ENCODE peak calls at places on chromosomes 16 and 17, in four cellular contexts. One of them, this sample, is unnamed. For H3K36me3, the result is how much of the 10 kb centered on the place peaks cover.

GRCh38 chr17:50506298-50506697 is 1.9 kb upstream of the MYCBPAP start:
- DNase-seq in heart right ventricle: no peak
- DNase-seq in PC-3: no peak
- DNase-seq in naive thymus-derived CD4-positive, alpha-beta T cell: no peak
- DNase-seq in this sample: no peak

GRCh38 chr16:22198547-22199293 is 7.4 kb upstream of the EEF2K start:
- DNase-seq in heart right ventricle: no peak
- DNase-seq in PC-3: no peak
- DNase-seq in naive thymus-derived CD4-positive, alpha-beta T cell: no peak
- DNase-seq in this sample: no peak

GRCh38 chr16:66133641-66134402 is 232.7 kb upstream of the CDH5 start:
- DNase-seq in heart right ventricle: no peak
- DNase-seq in PC-3: no peak
- DNase-seq in naive thymus-derived CD4-positive, alpha-beta T cell: no peak
- DNase-seq in this sample: no peak

GRCh38 chr17:59451706-59452105 is 113.7 kb upstream of the DHX40 start:
- DNase-seq in heart right ventricle: no peak
- DNase-seq in PC-3: peak
- DNase-seq in naive thymus-derived CD4-positive, alpha-beta T cell: no peak
- DNase-seq in this sample: no peak

GRCh38 chr16:67162439-67163163 is 1.9 kb upstream of the HSF4 start:
- DNase-seq in heart right ventricle: no peak
- DNase-seq in PC-3: no peak
- DNase-seq in naive thymus-derived CD4-positive, alpha-beta T cell: no peak
- DNase-seq in this sample: no peak

GRCh38 chr16:12257926-12258561 is 281.5 kb downstream of the SNX29 start:
- DNase-seq in heart right ventricle: no peak
- DNase-seq in PC-3: peak
- DNase-seq in naive thymus-derived CD4-positive, alpha-beta T cell: no peak
- DNase-seq in this sample: no peak

GRCh38 chr16:29784901-29785500 is 5.5 kb upstream of the KIF22 start:
- DNase-seq in heart right ventricle: peak
- DNase-seq in PC-3: no peak
- DNase-seq in naive thymus-derived CD4-positive, alpha-beta T cell: peak
- DNase-seq in this sample: peak

GRCh38 chr16:85126731-85127662 is 14.7 kb upstream of the CIBAR2 start:
- DNase-seq in heart right ventricle: no peak
- DNase-seq in PC-3: peak
- DNase-seq in naive thymus-derived CD4-positive, alpha-beta T cell: no peak
- DNase-seq in this sample: no peak

GRCh38 chr16:19119564-19119963 is 5.8 kb downstream of the ITPRIPL2 start:
- DNase-seq in heart right ventricle: no peak
- DNase-seq in PC-3: peak
- DNase-seq in naive thymus-derived CD4-positive, alpha-beta T cell: no peak
- DNase-seq in this sample: no peak

GRCh38 chr16:11699234-11699894 is 31.1 kb downstream of the SNN start:
- DNase-seq in heart right ventricle: no peak
- DNase-seq in PC-3: no peak
- DNase-seq in naive thymus-derived CD4-positive, alpha-beta T cell: no peak
- DNase-seq in this sample: no peak

GRCh38 chr17:78130439-78131101 is at the start of gene TMC8:
- DNase-seq in heart right ventricle: no peak
- DNase-seq in PC-3: no peak
- DNase-seq in naive thymus-derived CD4-positive, alpha-beta T cell: peak
- DNase-seq in this sample: no peak

GRCh38 chr16:70520612-70521297 is 2.6 kb downstream of the COG4 start:
- DNase-seq in heart right ventricle: no peak
- DNase-seq in PC-3: peak
- DNase-seq in naive thymus-derived CD4-positive, alpha-beta T cell: no peak
- DNase-seq in this sample: no peak

GRCh38 chr16:25007284-25007984 is 7.7 kb downstream of the ARHGAP17 start:
- DNase-seq in heart right ventricle: no peak
- DNase-seq in PC-3: no peak
- DNase-seq in naive thymus-derived CD4-positive, alpha-beta T cell: no peak
- DNase-seq in this sample: no peak

GRCh38 chr17:79991924-79992656 is 43.6 kb downstream of the TBC1D16 start:
- DNase-seq in heart right ventricle: peak
- DNase-seq in PC-3: peak
- DNase-seq in naive thymus-derived CD4-positive, alpha-beta T cell: no peak
- DNase-seq in this sample: no peak

GRCh38 chr16:79644977-79645667 is 44.6 kb upstream of the MAF start:
- DNase-seq in heart right ventricle: no peak
- DNase-seq in PC-3: no peak
- DNase-seq in naive thymus-derived CD4-positive, alpha-beta T cell: no peak
- DNase-seq in this sample: no peak

GRCh38 chr16:54411555-54411954 is 125.0 kb upstream of the IRX3 start:
- DNase-seq in heart right ventricle: peak
- DNase-seq in PC-3: no peak
- DNase-seq in naive thymus-derived CD4-positive, alpha-beta T cell: no peak
- DNase-seq in this sample: peak

GRCh38 chr17:55264273-55264639 is 504 bp upstream of the HLF start:
- DNase-seq in heart right ventricle: no peak
- DNase-seq in PC-3: no peak
- DNase-seq in naive thymus-derived CD4-positive, alpha-beta T cell: no peak
- DNase-seq in this sample: no peak

GRCh38 chr16:49465661-49466528 is 92.3 kb downstream of the C16orf78 start:
- DNase-seq in heart right ventricle: no peak
- DNase-seq in PC-3: no peak
- DNase-seq in naive thymus-derived CD4-positive, alpha-beta T cell: no peak
- DNase-seq in this sample: no peak

GRCh38 chr17:17547210-17547764 is 44.2 kb downstream of the PEMT start:
- DNase-seq in heart right ventricle: no peak
- DNase-seq in PC-3: no peak
- DNase-seq in naive thymus-derived CD4-positive, alpha-beta T cell: no peak
- DNase-seq in this sample: no peak

GRCh38 chr17:17546399-17547185 is 44.9 kb downstream of the PEMT start:
- DNase-seq in heart right ventricle: no peak
- DNase-seq in PC-3: no peak
- DNase-seq in naive thymus-derived CD4-positive, alpha-beta T cell: no peak
- DNase-seq in this sample: no peak

GRCh38 chr17:17545984-17546383 is 45.5 kb downstream of the PEMT start:
- DNase-seq in heart right ventricle: no peak
- DNase-seq in PC-3: no peak
- DNase-seq in naive thymus-derived CD4-positive, alpha-beta T cell: no peak
- DNase-seq in this sample: no peak

GRCh38 chr17:17542906-17543635 is 46.9 kb upstream of the RASD1 start:
- DNase-seq in heart right ventricle: no peak
- DNase-seq in PC-3: no peak
- DNase-seq in naive thymus-derived CD4-positive, alpha-beta T cell: no peak
- DNase-seq in this sample: no peak

DNA sequence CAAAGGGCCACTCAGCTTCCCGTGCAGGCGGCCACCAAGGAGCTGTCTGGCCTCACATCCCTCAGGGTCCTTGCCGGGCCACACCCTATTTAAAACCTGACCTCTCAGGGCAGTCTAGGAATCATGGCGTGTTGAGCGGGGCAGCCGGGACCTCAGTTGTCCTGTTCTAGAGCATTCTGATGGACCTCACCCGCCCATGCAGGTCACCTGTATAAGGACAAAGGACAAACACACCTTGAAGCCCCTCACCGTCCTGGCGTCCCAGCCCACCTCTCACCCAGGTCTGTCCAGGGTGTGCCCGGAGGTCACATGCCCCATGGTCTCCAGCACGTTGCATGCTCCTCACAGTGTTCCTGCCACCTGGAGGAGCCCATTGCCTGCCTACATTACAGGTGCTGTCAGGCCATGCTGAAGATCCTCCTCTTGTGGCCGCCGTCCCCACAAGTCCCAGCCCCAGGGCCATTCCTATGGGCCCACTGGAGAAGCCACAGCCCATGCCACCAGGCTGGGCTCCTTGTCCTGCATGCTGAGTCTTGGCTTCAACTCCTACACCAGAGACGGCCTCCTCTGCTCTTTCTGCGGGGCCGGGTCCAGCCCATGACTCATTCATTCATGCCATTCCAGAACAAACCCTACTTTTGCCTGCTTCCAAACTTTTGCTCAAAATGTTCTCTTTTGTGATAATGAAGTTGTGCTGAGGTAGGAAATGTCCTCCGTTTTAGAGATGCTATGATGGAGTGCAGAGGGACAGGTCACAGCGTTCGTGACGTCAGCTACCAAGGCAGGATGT is 46.3 kb downstream of the PEMT start:
- DNase-seq in heart right ventricle: no peak
- DNase-seq in PC-3: no peak
- DNase-seq in naive thymus-derived CD4-positive, alpha-beta T cell: no peak
- DNase-seq in this sample: no peak
- H3K27ac ChIP-seq in heart right ventricle: no peak
- H3K27ac ChIP-seq in PC-3: no peak
- H3K27ac ChIP-seq in naive thymus-derived CD4-positive, alpha-beta T cell: no peak
- H3K27ac ChIP-seq in this sample: no peak

DNA sequence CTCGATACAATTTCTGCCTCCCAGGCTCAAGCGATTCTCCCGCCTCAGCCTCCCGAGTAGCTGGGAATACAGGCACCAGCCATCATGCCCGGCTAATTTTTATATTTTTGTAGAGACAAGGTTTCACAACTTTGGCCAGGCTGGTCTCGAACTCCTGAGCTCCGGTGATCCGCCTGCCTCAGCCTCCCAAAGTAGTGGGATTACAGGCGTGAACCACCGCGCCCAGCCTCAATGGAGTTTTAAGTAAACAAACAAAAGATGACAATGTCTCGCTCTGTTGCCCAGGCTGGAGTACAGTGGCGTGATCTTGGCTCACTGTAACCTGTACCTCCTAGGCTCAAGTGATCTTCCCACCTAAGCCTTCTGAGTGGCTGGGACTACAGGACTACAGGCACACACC is 52.6 kb upstream of the TRAP1 start:
- DNase-seq in heart right ventricle: no peak
- DNase-seq in PC-3: no peak
- DNase-seq in naive thymus-derived CD4-positive, alpha-beta T cell: no peak
- DNase-seq in this sample: no peak
- H3K36me3 ChIP-seq in heart right ventricle: half or more
- H3K36me3 ChIP-seq in PC-3: under half
- H3K36me3 ChIP-seq in naive thymus-derived CD4-positive, alpha-beta T cell: under half
- H3K36me3 ChIP-seq in this sample: under half

GRCh38 chr17:28723159-28723835 is 2.7 kb downstream of the TLCD1 start:
- DNase-seq in heart right ventricle: no peak
- DNase-seq in PC-3: no peak
- DNase-seq in naive thymus-derived CD4-positive, alpha-beta T cell: no peak
- DNase-seq in this sample: no peak
- H3K27ac ChIP-seq in heart right ventricle: no peak
- H3K27ac ChIP-seq in PC-3: no peak
- H3K27ac ChIP-seq in naive thymus-derived CD4-positive, alpha-beta T cell: peak
- H3K27ac ChIP-seq in this sample: no peak

DNA sequence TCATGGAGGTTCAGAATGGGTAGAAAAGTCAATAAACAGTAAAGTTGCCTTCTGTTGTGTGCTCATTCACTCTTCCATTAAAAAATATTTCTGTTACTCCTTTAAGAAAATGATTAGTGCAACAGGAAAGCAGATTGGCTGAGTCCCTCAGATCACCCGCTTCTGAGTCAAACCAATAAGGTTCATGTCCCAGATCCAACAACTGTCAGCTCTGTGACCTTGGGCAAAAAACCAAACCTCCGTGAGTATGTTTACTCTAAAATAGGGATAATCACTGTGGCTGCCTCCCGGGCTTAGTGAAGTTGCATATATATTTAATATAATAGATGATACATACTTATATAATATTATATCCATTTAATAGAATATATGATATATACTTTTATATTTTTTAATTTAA is 698.5 kb upstream of the RBFOX1 start:
- DNase-seq in heart right ventricle: no peak
- DNase-seq in PC-3: no peak
- DNase-seq in naive thymus-derived CD4-positive, alpha-beta T cell: no peak
- DNase-seq in this sample: no peak
- H3K36me3 ChIP-seq in heart right ventricle: under half
- H3K36me3 ChIP-seq in PC-3: under half
- H3K36me3 ChIP-seq in naive thymus-derived CD4-positive, alpha-beta T cell: under half
- H3K36me3 ChIP-seq in this sample: under half

GRCh38 chr16:23256440-23256839 is 45.7 kb upstream of the SCNN1B start:
- DNase-seq in heart right ventricle: no peak
- DNase-seq in PC-3: no peak
- DNase-seq in naive thymus-derived CD4-positive, alpha-beta T cell: no peak
- DNase-seq in this sample: no peak

GRCh38 chr16:23254338-23254737 is 47.8 kb upstream of the SCNN1B start:
- DNase-seq in heart right ventricle: no peak
- DNase-seq in PC-3: peak
- DNase-seq in naive thymus-derived CD4-positive, alpha-beta T cell: no peak
- DNase-seq in this sample: no peak

GRCh38 chr16:23258919-23259237 is 43.2 kb upstream of the SCNN1B start:
- DNase-seq in heart right ventricle: no peak
- DNase-seq in PC-3: no peak
- DNase-seq in naive thymus-derived CD4-positive, alpha-beta T cell: no peak
- DNase-seq in this sample: no peak

GRCh38 chr16:23255000-23255399 is 47.1 kb upstream of the SCNN1B start:
- DNase-seq in heart right ventricle: no peak
- DNase-seq in PC-3: no peak
- DNase-seq in naive thymus-derived CD4-positive, alpha-beta T cell: no peak
- DNase-seq in this sample: no peak

GRCh38 chr16:23257682-23258081 is 44.4 kb upstream of the SCNN1B start:
- DNase-seq in heart right ventricle: no peak
- DNase-seq in PC-3: peak
- DNase-seq in naive thymus-derived CD4-positive, alpha-beta T cell: no peak
- DNase-seq in this sample: no peak
- H3K27ac ChIP-seq in heart right ventricle: no peak
- H3K27ac ChIP-seq in PC-3: peak
- H3K27ac ChIP-seq in naive thymus-derived CD4-positive, alpha-beta T cell: no peak
- H3K27ac ChIP-seq in this sample: no peak

GRCh38 chr16:89529097-89529496 is 20.9 kb downstream of the SPG7 start:
- DNase-seq in heart right ventricle: no peak
- DNase-seq in PC-3: no peak
- DNase-seq in naive thymus-derived CD4-positive, alpha-beta T cell: no peak
- DNase-seq in this sample: no peak

GRCh38 chr16:89522287-89522686 is 14.1 kb downstream of the SPG7 start:
- DNase-seq in heart right ventricle: no peak
- DNase-seq in PC-3: no peak
- DNase-seq in naive thymus-derived CD4-positive, alpha-beta T cell: no peak
- DNase-seq in this sample: no peak

GRCh38 chr16:89525146-89525913 is 17.1 kb downstream of the SPG7 start:
- DNase-seq in heart right ventricle: peak
- DNase-seq in PC-3: no peak
- DNase-seq in naive thymus-derived CD4-positive, alpha-beta T cell: no peak
- DNase-seq in this sample: no peak

GRCh38 chr16:89519881-89520280 is 11.7 kb downstream of the SPG7 start:
- DNase-seq in heart right ventricle: no peak
- DNase-seq in PC-3: no peak
- DNase-seq in naive thymus-derived CD4-positive, alpha-beta T cell: no peak
- DNase-seq in this sample: no peak

DNA sequence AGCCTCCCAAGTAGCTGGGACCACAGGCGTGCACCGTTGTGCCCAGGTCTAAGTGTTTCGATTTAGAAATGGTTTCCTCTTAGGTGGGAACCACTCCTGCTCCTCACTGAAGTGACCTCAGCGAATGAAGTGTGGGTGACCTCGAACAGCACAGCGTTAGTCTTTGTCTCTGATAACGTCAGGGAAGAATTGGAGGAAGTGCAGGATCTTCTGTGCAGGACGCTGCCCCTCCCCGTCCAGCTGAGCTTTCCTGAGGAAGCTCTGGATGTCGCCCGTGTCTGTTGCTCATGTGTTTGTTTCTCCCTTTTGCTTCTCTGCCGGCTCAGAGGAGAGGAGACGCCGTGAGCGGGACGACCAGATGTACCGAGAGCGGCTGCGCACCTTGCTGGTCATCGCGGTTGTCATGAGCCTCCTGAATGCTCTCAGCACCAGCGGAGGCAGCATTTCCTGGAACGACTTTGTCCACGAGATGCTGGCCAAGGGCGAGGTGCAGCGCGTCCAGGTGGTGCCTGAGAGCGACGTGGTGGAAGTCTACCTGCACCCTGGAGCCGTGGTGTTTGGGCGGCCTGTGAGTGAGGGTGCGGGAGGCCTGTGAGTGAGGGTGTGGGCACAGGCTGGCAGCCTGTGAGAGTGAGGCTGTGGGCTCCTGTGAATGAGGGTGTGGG is 15.6 kb downstream of the SPG7 start:
- DNase-seq in heart right ventricle: peak
- DNase-seq in PC-3: no peak
- DNase-seq in naive thymus-derived CD4-positive, alpha-beta T cell: no peak
- DNase-seq in this sample: no peak
- H3K36me3 ChIP-seq in heart right ventricle: half or more
- H3K36me3 ChIP-seq in PC-3: under half
- H3K36me3 ChIP-seq in naive thymus-derived CD4-positive, alpha-beta T cell: under half
- H3K36me3 ChIP-seq in this sample: under half